ENCODE peak calls at places on chromosomes 5 and 9, in five cellular contexts. U, D, H, G and K are unnamed samples.

GRCh38 chr5:133907075-133907474 is 61.4 kb downstream of the C5orf15 start:
- DNase-seq in U (no peak), D (no peak), H (no peak), G (no peak), K (no peak)

GRCh38 chr5:143110591-143110990 is 292.9 kb downstream of the NR3C1 start:
- DNase-seq in U (no peak), D (no peak), H (no peak), G (no peak), K (peak; percentile 18)

GRCh38 chr9:74132986-74133385 is 364.1 kb upstream of the RORB start:
- DNase-seq in U (no peak), D (no peak), H (no peak), G (no peak), K (no peak)

GRCh38 chr5:56527174-56527573 is 288.2 kb upstream of the MAP3K1 start:
- DNase-seq in U (no peak), D (no peak), H (no peak), G (no peak), K (no peak)

GRCh38 chr5:118687671-118688621 is 300.4 kb downstream of the DTWD2 start:
- DNase-seq in U (no peak), D (no peak), H (no peak), G (no peak), K (no peak)

GRCh38 chr5:112419596-112420110 is 576 bp upstream of the EPB41L4A start:
- DNase-seq in U (peak; percentile 66), D (no peak), H (peak; percentile 53), G (no peak), K (no peak)

GRCh38 chr5:35876922-35877321 is 20.2 kb downstream of the IL7R start:
- DNase-seq in U (no peak), D (no peak), H (no peak), G (no peak), K (no peak)

GRCh38 chr9:83441390-83441789 is 96.8 kb downstream of the FRMD3 start:
- DNase-seq in U (no peak), D (no peak), H (no peak), G (no peak), K (no peak)

GRCh38 chr5:1285883-1286291 is 9.0 kb downstream of the TERT start:
- DNase-seq in U (no peak), D (no peak), H (no peak), G (no peak), K (no peak)
- TF ChIP-seq MAFK in U (no peak), D (no peak), H (no peak), G (no peak), K (no peak)

GRCh38 chr9:91180930-91181268 is 180.8 kb downstream of the AUH start:
- DNase-seq in U (no peak), D (no peak), H (no peak), G (no peak), K (no peak)
- TF ChIP-seq MAFK in U (no peak), D (no peak), H (no peak), G (no peak), K (no peak)

GRCh38 chr9:130918870-130919558 is 20.0 kb downstream of the FIBCD1 start:
- DNase-seq in U (no peak), D (no peak), H (peak; percentile 67), G (no peak), K (no peak)
- TF ChIP-seq MAFK in U (no peak), D (no peak), H (no peak), G (no peak), K (no peak)

GRCh38 chr5:154580422-154580821 is 102.4 kb upstream of the HAND1 start:
- DNase-seq in U (no peak), D (no peak), H (no peak), G (no peak), K (no peak)
- TF ChIP-seq MAFK in U (no peak), D (no peak), H (no peak), G (no peak), K (no peak)

GRCh38 chr9:76321185-76321828 is 72.9 kb downstream of the RFK start:
- DNase-seq in U (peak; percentile 64), D (peak; percentile 13), H (no peak), G (no peak), K (peak; percentile 89)
- TF ChIP-seq MAFK in U (no peak), D (no peak), H (no peak), G (no peak), K (no peak)

GRCh38 chr5:1764606-1764960 is 35.1 kb downstream of the MRPL36 start:
- DNase-seq in U (no peak), D (no peak), H (no peak), G (no peak), K (no peak)
- TF ChIP-seq MAFK in U (no peak), D (no peak), H (no peak), G (no peak), K (no peak)

DNA sequence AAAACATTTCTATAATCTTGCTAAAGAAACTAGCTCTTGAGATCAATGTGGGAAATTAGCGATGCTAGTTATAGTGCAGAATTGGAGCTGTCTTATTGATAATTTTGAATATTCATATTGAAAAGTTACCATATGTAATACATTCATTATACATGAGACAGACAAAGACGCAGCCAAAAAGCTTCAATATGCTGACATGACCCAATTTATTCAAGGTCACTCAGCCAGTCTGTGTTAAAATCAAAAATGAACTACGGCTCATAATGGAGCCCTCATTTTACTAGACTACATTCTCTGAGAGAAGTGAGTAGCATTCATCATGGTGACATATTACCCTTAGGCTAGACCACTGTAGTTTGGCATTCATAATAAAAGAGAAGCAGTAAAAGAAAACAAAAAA is 107.3 kb upstream of the GABRG2 start:
- DNase-seq in U (no peak), D (no peak), H (no peak), G (no peak), K (no peak)
- TF ChIP-seq MAFK in U (peak; percentile 58), D (no peak), H (no peak), G (peak; percentile 62), K (peak; percentile 52)